ENCODE peak calls at places on chromosomes 3 and 15, in four cellular contexts. K is adrenal gland, D is heart left ventricle, A is HepG2. S is an unnamed sample.

GRCh38 chr3:68447885-68448284 is 484.5 kb downstream of the TAFA4 start:
- DNase-seq in D (no peak), K (no peak), A (no peak), S (no peak)

GRCh38 chr3:16079519-16079918 is 95.0 kb upstream of the GALNT15 start:
- DNase-seq in K (no peak), D (no peak), A (no peak), S (no peak)

GRCh38 chr15:57537072-57537471 is 54.6 kb upstream of the MYZAP start:
- DNase-seq in A (peak), D (no peak), K (peak), S (no peak)

GRCh38 chr3:155356594-155357370 is 63.3 kb upstream of the STRIT1 start:
- DNase-seq in D (no peak), A (peak), K (no peak), S (no peak)

GRCh38 chr3:3798641-3799113 is 554 bp upstream of the LRRN1 start:
- DNase-seq in A (no peak), D (no peak), K (no peak), S (no peak)

GRCh38 chr3:15440891-15441290 is 13.5 kb downstream of the EAF1 start:
- DNase-seq in D (no peak), K (peak), A (no peak), S (no peak)

GRCh38 chr3:29286841-29287240 is 6.0 kb downstream of the RBMS3 start:
- DNase-seq in A (no peak), K (no peak), D (no peak), S (no peak)

GRCh38 chr3:112090899-112091586 is 4.9 kb downstream of the C3orf52 start:
- DNase-seq in D (no peak), K (no peak), A (no peak), S (no peak)

GRCh38 chr15:39583586-39584265 is 2.8 kb downstream of the THBS1 start:
- DNase-seq in K (no peak), A (peak), D (no peak), S (peak)

GRCh38 chr15:52257734-52258062 is 37.9 kb downstream of the MYO5C start:
- DNase-seq in D (no peak), K (no peak), A (no peak), S (no peak)

GRCh38 chr3:28940530-28940929 is 340.3 kb upstream of the RBMS3 start:
- DNase-seq in K (no peak), A (no peak), D (no peak), S (no peak)

GRCh38 chr3:134754768-134755559 is 40.1 kb upstream of the EPHB1 start:
- DNase-seq in K (peak), D (peak), A (peak), S (peak)

GRCh38 chr3:102141096-102141912 is 292.0 kb downstream of the NFKBIZ start:
- DNase-seq in D (no peak), K (no peak), A (no peak), S (no peak)

GRCh38 chr3:101913173-101913572 is 63.9 kb downstream of the NFKBIZ start:
- DNase-seq in K (no peak), A (no peak), D (no peak), S (no peak)

GRCh38 chr15:60101416-60101815 is 97.3 kb downstream of the FOXB1 start:
- DNase-seq in A (no peak), K (no peak), D (no peak), S (no peak)

GRCh38 chr15:46946953-46947352 is 770.4 kb upstream of the SEMA6D start:
- DNase-seq in K (no peak), A (no peak), D (no peak), S (no peak)

GRCh38 chr3:13657660-13658435 is 108.9 kb downstream of the FBLN2 start:
- DNase-seq in K (peak), D (peak), A (no peak), S (peak)

GRCh38 chr3:30538787-30539186 is 67.6 kb upstream of the TGFBR2 start:
- DNase-seq in D (no peak), A (no peak), K (no peak), S (no peak)

GRCh38 chr3:192888121-192888520 is 29.5 kb downstream of the MB21D2 start:
- DNase-seq in A (no peak), D (no peak), K (no peak), S (no peak)

GRCh38 chr3:124283644-124284008 is 291.7 kb upstream of the ROPN1 start:
- DNase-seq in D (no peak), A (no peak), K (no peak), S (no peak)

GRCh38 chr3:175346573-175347356 is 487.6 kb downstream of the NAALADL2 start:
- DNase-seq in K (peak), D (peak), A (no peak), S (peak)

GRCh38 chr3:33578325-33579180 is 138.3 kb upstream of the UBP1 start:
- DNase-seq in D (no peak), K (no peak), A (peak), S (no peak)

GRCh38 chr3:191296041-191296541 is 33.1 kb upstream of the CCDC50 start:
- DNase-seq in K (no peak), A (no peak), D (no peak), S (no peak)

GRCh38 chr15:100959066-100960050 is 40.2 kb downstream of the LRRK1 start:
- DNase-seq in K (no peak), A (no peak), D (no peak), S (no peak)

GRCh38 chr15:29570121-29570930 is 251.9 kb downstream of the TJP1 start:
- DNase-seq in A (no peak), K (no peak), D (no peak), S (no peak)

GRCh38 chr15:56346414-56346813 is 18.8 kb upstream of the TEX9 start:
- DNase-seq in K (no peak), D (no peak), A (no peak), S (no peak)

GRCh38 chr15:87747106-87747505 is 509.4 kb downstream of the NTRK3 start:
- DNase-seq in K (no peak), A (no peak), D (no peak), S (no peak)

GRCh38 chr3:188956839-188957489 is 214.8 kb upstream of the TPRG1 start:
- DNase-seq in A (peak), D (no peak), K (no peak), S (peak)

GRCh38 chr3:172290457-172290856 is 157.8 kb downstream of the GHSR start:
- DNase-seq in K (no peak), A (no peak), D (no peak), S (no peak)

GRCh38 chr3:111761309-111761795 is 97.7 kb upstream of the PHLDB2 start:
- DNase-seq in D (no peak), A (no peak), K (no peak), S (no peak)

GRCh38 chr15:91824256-91824655 is 29.3 kb upstream of the SLCO3A1 start:
- DNase-seq in A (no peak), K (peak), D (peak), S (no peak)

GRCh38 chr3:62636235-62636826 is 238.9 kb downstream of the CADPS start:
- DNase-seq in D (no peak), A (no peak), K (no peak), S (no peak)

GRCh38 chr3:87855626-87856025 is 203.2 kb downstream of the CGGBP1 start:
- DNase-seq in A (no peak), D (no peak), K (no peak), S (no peak)

GRCh38 chr15:35665855-35666536 is 120.0 kb upstream of the DPH6 start:
- DNase-seq in A (no peak), D (peak), K (no peak), S (no peak)

GRCh38 chr3:152151216-152151874 is 117.4 kb upstream of the MBNL1 start:
- DNase-seq in A (no peak), K (no peak), D (no peak), S (no peak)

GRCh38 chr3:38496131-38496910 is at the start of gene EXOG:
- DNase-seq in A (peak), D (peak), K (peak), S (peak)
- TF ChIP-seq POLR2A in A (no peak), D (peak), K (no peak), S (peak)

GRCh38 chr3:81277853-81278252 is 483.6 kb downstream of the GBE1 start:
- DNase-seq in D (no peak), A (no peak), K (no peak), S (no peak)

GRCh38 chr3:81274671-81275070 is 486.8 kb downstream of the GBE1 start:
- DNase-seq in K (no peak), D (no peak), A (no peak), S (no peak)

DNA sequence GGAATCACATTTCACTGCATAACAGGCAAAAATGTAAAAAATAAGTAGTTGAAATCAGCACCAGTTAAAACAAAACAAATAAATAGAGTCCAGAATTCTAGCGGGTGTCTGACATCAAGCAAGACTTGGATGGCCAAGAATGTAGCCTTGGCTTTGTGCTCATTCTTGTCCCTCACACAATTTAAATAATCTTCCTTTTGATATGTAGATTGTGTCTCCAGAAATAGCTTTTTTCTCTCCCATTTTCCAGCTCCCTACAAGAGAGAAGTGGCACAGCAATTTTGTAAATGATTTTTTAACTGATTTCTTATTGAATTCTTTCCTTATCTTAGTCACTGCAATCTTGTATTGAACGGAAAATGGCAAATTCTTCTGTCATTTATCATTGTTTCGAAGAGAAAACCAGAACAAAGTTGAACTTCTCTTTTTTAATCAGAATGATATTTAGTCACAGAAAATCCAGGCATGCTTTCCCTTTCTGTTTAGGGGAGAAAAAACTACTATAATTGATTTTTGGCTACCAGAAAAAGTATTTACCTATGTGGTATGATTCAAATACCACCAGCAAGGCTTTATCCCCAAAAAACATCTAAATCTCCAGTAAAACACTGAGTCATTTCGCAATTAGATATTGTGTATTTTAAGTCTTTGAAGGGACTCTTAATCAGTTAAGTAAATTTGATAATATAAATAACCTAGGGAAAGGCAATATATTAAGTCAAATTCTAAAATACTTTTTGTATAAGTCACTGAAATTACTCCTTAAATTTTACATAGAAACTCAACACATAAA is 481.8 kb downstream of the GBE1 start:
- DNase-seq in A (no peak), K (no peak), D (no peak), S (no peak)
- TF ChIP-seq POLR2A in A (no peak), K (no peak), D (no peak), S (no peak)

DNA sequence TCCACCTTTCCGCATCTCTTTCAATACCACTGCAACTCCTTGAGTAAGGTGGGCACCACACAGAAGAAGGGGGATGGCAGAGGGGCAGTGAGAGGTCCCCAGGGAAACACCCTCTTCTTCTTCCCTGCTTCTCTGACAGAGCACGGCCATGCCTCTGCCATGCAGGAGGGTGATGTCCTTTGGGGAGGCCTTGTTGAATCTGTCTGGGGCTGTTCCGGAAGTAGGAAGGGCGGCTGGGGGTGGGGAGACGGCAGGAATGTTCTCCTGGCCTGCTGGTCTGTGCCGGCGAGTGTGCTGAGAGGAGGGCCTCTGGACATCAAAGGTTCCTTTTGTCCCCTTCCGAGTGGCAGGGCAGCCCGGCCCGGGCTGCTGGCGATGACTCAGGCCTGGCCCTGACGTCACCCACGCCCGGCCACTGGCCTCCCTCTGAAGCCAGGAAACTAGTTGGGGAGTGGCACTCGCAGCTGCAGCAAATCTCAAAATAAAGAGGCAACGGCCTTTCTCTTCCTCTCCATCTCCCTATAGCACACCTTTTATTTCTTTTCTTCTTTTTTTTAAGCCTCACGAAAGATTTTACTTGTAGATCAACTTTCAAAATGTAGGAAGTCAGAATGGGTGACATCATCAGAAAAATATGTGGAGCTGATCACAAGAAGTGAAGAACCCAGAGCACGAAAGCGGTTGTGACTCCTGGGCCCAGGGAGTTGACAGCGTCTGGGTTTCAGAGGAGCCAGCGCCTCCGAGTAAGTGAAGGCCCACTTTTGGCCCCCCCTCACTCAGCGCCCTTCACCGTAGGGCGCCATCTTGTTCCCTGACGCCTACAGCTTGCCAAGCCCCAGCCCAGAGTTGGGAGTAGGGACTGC is at the start of gene ZBTB38:
- DNase-seq in D (peak), A (peak), K (peak), S (peak)
- TF ChIP-seq POLR2A in D (peak), A (peak), K (peak), S (peak)

DNA sequence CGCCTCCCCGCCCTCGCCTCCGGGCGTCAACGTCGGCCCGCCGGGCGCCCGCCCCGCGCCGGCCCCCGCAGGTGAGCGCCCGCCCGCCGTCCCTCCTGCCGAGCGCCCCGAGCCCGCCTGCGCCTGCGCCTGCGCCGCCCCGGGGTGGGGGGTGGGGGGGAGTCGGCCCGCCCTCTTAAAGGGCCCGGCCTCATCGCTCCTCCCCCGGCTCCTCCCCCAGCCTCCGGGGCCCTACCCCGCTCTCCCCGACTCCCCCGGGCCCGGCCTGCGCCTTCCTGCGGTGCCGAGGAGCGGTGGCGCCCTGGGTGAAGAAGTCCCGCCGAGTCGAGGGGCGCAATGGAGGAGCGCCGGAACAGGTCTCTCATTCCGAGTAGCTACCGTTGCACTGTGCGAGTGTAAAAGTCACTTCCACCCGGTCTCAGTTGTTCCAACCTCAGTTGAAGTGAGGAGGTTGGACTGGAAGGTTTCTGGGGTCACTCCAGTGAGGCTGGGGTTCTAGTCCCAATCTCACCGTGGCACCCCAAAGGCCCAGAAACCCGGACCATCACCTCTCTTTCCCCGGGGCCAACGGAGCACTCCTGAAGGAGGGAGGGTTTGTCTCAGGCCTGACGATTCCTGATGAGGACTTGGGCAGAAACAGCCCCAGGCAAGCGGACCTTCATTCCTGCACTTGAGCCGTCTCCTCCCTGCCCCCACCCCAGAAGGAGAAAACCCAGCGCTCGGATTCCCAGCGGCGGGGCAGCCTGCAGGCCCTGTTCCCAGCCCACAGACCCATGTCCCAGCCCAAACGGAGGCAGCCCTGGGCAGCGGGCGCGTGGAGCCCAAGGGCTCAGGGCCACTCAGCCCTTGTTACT is 1.5 kb upstream of the TNK2 start:
- DNase-seq in K (peak), D (peak), A (peak), S (peak)
- TF ChIP-seq POLR2A in K (no peak), D (peak), A (no peak), S (peak)

DNA sequence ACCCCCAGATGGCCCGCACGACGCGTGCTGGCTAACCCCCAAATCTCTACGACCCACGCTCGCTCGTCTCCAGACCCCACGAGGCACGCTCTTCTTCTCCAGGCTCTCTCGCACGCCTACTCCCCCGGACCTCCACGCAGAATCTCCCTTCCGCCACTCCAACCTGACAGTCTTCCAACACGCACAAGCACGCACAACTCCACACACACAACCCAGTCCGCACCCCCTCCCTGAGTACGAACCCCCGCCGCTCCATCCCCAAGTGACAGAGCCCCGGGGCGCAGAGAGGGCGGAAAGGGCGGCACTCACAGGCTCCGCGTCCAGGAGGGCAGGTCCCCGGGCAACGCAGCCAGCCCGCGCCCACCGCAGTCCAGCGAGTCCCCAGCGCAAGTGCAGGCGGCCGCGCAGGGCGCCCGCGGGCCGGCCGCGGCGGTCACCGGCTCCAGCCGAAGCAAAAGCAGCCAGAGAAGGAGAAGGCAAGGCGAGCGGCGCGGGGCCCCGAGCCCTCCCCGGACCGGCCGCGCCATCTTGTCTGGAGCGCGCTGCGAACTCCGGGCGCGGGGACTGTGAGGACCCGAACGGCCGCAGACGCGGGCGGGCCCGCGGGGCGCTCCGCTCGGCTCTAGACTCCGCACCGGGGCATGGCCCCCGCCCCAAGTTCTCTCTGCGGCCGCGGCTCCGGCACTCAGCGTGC is 794 bp downstream of the LRIG1 start:
- DNase-seq in A (no peak), D (peak), K (peak), S (peak)
- TF ChIP-seq POLR2A in A (no peak), D (no peak), K (no peak), S (no peak)

DNA sequence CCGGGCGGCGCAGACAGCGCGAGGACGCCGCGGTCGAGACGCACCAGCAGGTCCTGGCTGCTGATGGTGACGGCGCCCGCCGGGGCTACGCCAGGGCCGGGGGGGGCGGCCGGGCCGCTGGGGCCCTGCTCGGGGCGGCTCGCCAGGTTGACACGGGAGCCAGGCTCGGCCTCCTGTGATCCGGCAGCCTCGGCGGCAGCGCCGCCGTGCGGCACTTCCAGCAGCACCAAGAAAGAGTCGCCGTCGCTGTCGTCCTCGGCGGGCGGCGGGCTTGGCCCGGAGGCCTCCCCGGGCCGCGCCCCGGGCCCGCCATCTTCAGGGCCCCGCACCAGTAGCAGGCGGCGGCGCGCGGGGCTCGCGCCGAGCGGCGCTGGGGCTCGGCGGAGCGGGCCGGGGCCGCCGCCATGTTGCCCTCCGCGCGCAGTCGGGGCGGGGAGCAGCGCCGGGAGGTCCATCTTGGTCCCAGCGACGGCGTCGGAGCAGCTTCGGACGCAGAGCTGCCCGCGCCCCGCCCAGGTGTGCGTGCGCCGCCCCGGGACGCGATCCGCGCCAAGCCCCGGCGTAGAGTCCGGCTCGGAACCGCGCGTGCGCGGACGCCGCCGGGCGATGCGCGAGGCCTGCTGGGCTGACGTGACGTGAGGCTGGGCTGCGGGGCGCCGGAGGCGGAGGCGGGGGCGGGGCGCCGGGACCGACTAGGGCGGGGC is at the start of gene ZXDC:
- DNase-seq in D (peak), A (peak), K (peak), S (peak)
- TF ChIP-seq POLR2A in D (peak), A (no peak), K (peak), S (peak)

GRCh38 chr3:63936929-63937328 is 24.7 kb upstream of the SCAANT1 start:
- DNase-seq in A (no peak), K (no peak), D (no peak), S (peak)

GRCh38 chr3:63932509-63933212 is 20.5 kb upstream of the SCAANT1 start:
- DNase-seq in A (no peak), K (no peak), D (no peak), S (no peak)

GRCh38 chr3:63934041-63934440 is 21.9 kb upstream of the SCAANT1 start:
- DNase-seq in K (no peak), A (no peak), D (peak), S (no peak)

GRCh38 chr3:63933459-63933858 is 21.3 kb upstream of the SCAANT1 start:
- DNase-seq in K (no peak), A (no peak), D (no peak), S (no peak)

GRCh38 chr3:63934484-63934883 is 22.3 kb upstream of the SCAANT1 start:
- DNase-seq in D (no peak), K (no peak), A (no peak), S (no peak)
- TF ChIP-seq POLR2A in D (no peak), K (no peak), A (no peak), S (no peak)